ENCODE peak calls at places on chromosome 2, in nine cellular contexts. One of them, this sample, is unnamed.
A peak's percentile ranks its signal among the peaks of the same experiment; 100 is the strongest.

GRCh38 chr2:42368817-42369550 is 8.0 kb upstream of the COX7A2L start:
- DNase-seq in GOT3: no peak
- DNase-seq in fibroblast of mammary gland: no peak
- DNase-seq in AG10803: no peak
- DNase-seq in KBM-7: no peak
- DNase-seq in RKO: no peak
- DNase-seq in stimulated activated naive CD4-positive, alpha-beta T cell: no peak
- DNase-seq in left ventricle myocardium inferior: peak; percentile 21
- DNase-seq in posterior cingulate gyrus: no peak
- DNase-seq in this sample: no peak

GRCh38 chr2:32805104-32806095 is 141.4 kb upstream of the LTBP1 start:
- DNase-seq in GOT3: no peak
- DNase-seq in fibroblast of mammary gland: no peak
- DNase-seq in AG10803: no peak
- DNase-seq in KBM-7: no peak
- DNase-seq in RKO: no peak
- DNase-seq in stimulated activated naive CD4-positive, alpha-beta T cell: no peak
- DNase-seq in left ventricle myocardium inferior: no peak
- DNase-seq in posterior cingulate gyrus: no peak
- DNase-seq in this sample: no peak

GRCh38 chr2:67471681-67472080 is 74.5 kb downstream of the ETAA1 start:
- DNase-seq in GOT3: no peak
- DNase-seq in fibroblast of mammary gland: no peak
- DNase-seq in AG10803: no peak
- DNase-seq in KBM-7: no peak
- DNase-seq in RKO: no peak
- DNase-seq in stimulated activated naive CD4-positive, alpha-beta T cell: no peak
- DNase-seq in left ventricle myocardium inferior: no peak
- DNase-seq in posterior cingulate gyrus: no peak
- DNase-seq in this sample: no peak

GRCh38 chr2:58098254-58099096 is 51.9 kb downstream of the VRK2 start:
- DNase-seq in GOT3: no peak
- DNase-seq in fibroblast of mammary gland: peak; percentile 73
- DNase-seq in AG10803: peak; percentile 10
- DNase-seq in KBM-7: no peak
- DNase-seq in RKO: peak; percentile 69
- DNase-seq in stimulated activated naive CD4-positive, alpha-beta T cell: no peak
- DNase-seq in left ventricle myocardium inferior: no peak
- DNase-seq in posterior cingulate gyrus: no peak
- DNase-seq in this sample: no peak

GRCh38 chr2:218400930-218401833 is 1.5 kb downstream of the CTDSP1 start:
- DNase-seq in GOT3: no peak
- DNase-seq in fibroblast of mammary gland: no peak
- DNase-seq in AG10803: no peak
- DNase-seq in KBM-7: no peak
- DNase-seq in RKO: no peak
- DNase-seq in stimulated activated naive CD4-positive, alpha-beta T cell: no peak
- DNase-seq in left ventricle myocardium inferior: peak; percentile 29
- DNase-seq in posterior cingulate gyrus: no peak
- DNase-seq in this sample: no peak

GRCh38 chr2:27164960-27165763 is 16.4 kb downstream of the TCF23 start:
- DNase-seq in GOT3: no peak
- DNase-seq in fibroblast of mammary gland: no peak
- DNase-seq in AG10803: no peak
- DNase-seq in KBM-7: no peak
- DNase-seq in RKO: no peak
- DNase-seq in stimulated activated naive CD4-positive, alpha-beta T cell: no peak
- DNase-seq in left ventricle myocardium inferior: no peak
- DNase-seq in posterior cingulate gyrus: no peak
- DNase-seq in this sample: no peak

GRCh38 chr2:226985227-226985946 is 149.5 kb downstream of the RHBDD1 start:
- DNase-seq in GOT3: no peak
- DNase-seq in fibroblast of mammary gland: peak; percentile 83
- DNase-seq in AG10803: peak; percentile 86
- DNase-seq in KBM-7: peak; percentile 48
- DNase-seq in RKO: peak; percentile 60
- DNase-seq in stimulated activated naive CD4-positive, alpha-beta T cell: no peak
- DNase-seq in left ventricle myocardium inferior: no peak
- DNase-seq in posterior cingulate gyrus: no peak
- DNase-seq in this sample: peak; percentile 44

GRCh38 chr2:232982926-232983668 is 30.0 kb downstream of the NGEF start:
- DNase-seq in GOT3: no peak
- DNase-seq in fibroblast of mammary gland: no peak
- DNase-seq in AG10803: no peak
- DNase-seq in KBM-7: no peak
- DNase-seq in RKO: no peak
- DNase-seq in stimulated activated naive CD4-positive, alpha-beta T cell: no peak
- DNase-seq in left ventricle myocardium inferior: no peak
- DNase-seq in posterior cingulate gyrus: no peak
- DNase-seq in this sample: no peak

GRCh38 chr2:168706806-168707205 is 95.6 kb upstream of the NOSTRIN start:
- DNase-seq in GOT3: no peak
- DNase-seq in fibroblast of mammary gland: no peak
- DNase-seq in AG10803: no peak
- DNase-seq in KBM-7: no peak
- DNase-seq in RKO: no peak
- DNase-seq in stimulated activated naive CD4-positive, alpha-beta T cell: no peak
- DNase-seq in left ventricle myocardium inferior: no peak
- DNase-seq in posterior cingulate gyrus: no peak
- DNase-seq in this sample: no peak

GRCh38 chr2:184006998-184007397 is 591.3 kb upstream of the ZNF804A start:
- DNase-seq in GOT3: no peak
- DNase-seq in fibroblast of mammary gland: no peak
- DNase-seq in AG10803: no peak
- DNase-seq in KBM-7: no peak
- DNase-seq in RKO: no peak
- DNase-seq in stimulated activated naive CD4-positive, alpha-beta T cell: no peak
- DNase-seq in left ventricle myocardium inferior: no peak
- DNase-seq in posterior cingulate gyrus: no peak
- DNase-seq in this sample: no peak

GRCh38 chr2:44137872-44138551 is 30.7 kb upstream of the PPM1B start:
- DNase-seq in GOT3: no peak
- DNase-seq in fibroblast of mammary gland: peak; percentile 25
- DNase-seq in AG10803: no peak
- DNase-seq in KBM-7: no peak
- DNase-seq in RKO: no peak
- DNase-seq in stimulated activated naive CD4-positive, alpha-beta T cell: no peak
- DNase-seq in left ventricle myocardium inferior: no peak
- DNase-seq in posterior cingulate gyrus: no peak
- DNase-seq in this sample: no peak

GRCh38 chr2:6917071-6917760 is at the start of gene RNF144A:
- DNase-seq in GOT3: peak; percentile 17
- DNase-seq in fibroblast of mammary gland: peak; percentile 44
- DNase-seq in AG10803: peak; percentile 26
- DNase-seq in KBM-7: peak; percentile 65
- DNase-seq in RKO: peak; percentile 58
- DNase-seq in stimulated activated naive CD4-positive, alpha-beta T cell: peak; percentile 61
- DNase-seq in left ventricle myocardium inferior: peak; percentile 71
- DNase-seq in posterior cingulate gyrus: peak; percentile 54
- DNase-seq in this sample: no peak

This sample was measured in retinal pigment epithelial cell.